ENCODE peak calls at places on chromosomes 6 and 20, in five cellular contexts. Z is heart left ventricle, C is AG04450, U is prostate gland, R is breast epithelium. X is an unnamed sample. For H3K9me3, the result is how much of the 10 kb centered on the place peaks cover.

GRCh38 chr6:105324386-105325000 is 78.4 kb downstream of the PREP start:
- DNase-seq in Z (no peak), C (no peak), U (no peak), R (no peak), X (no peak)

GRCh38 chr6:2432258-2432657 is 186.9 kb upstream of the GMDS start:
- DNase-seq in Z (no peak), C (peak), U (no peak), R (no peak), X (peak)

GRCh38 chr6:145036848-145037567 is 698.3 kb downstream of the EPM2A start:
- DNase-seq in Z (peak), C (no peak), U (no peak), R (no peak), X (no peak)

GRCh38 chr6:158813032-158813431 is 6.1 kb downstream of the EZR start:
- DNase-seq in Z (no peak), C (no peak), U (no peak), R (no peak), X (no peak)

GRCh38 chr6:55918639-55919038 is 43.2 kb upstream of the BMP5 start:
- DNase-seq in Z (no peak), C (no peak), U (no peak), R (no peak), X (no peak)

GRCh38 chr6:92715991-92716390 is 703.4 kb downstream of the EPHA7 start:
- DNase-seq in Z (no peak), C (peak), U (no peak), R (no peak), X (no peak)

GRCh38 chr6:34384305-34385153 is 7.9 kb downstream of the NUDT3 start:
- DNase-seq in Z (no peak), C (no peak), U (no peak), R (no peak), X (no peak)

GRCh38 chr6:147911686-147912085 is 403.2 kb downstream of the SAMD5 start:
- DNase-seq in Z (no peak), C (no peak), U (no peak), R (no peak), X (no peak)

GRCh38 chr6:18141805-18142590 is 12.9 kb downstream of the TPMT start:
- DNase-seq in Z (no peak), C (no peak), U (no peak), R (no peak), X (no peak)

GRCh38 chr6:86357877-86358276 is 579.5 kb upstream of the HTR1E start:
- DNase-seq in Z (no peak), C (no peak), U (no peak), R (no peak), X (no peak)
- H3K9me3 ChIP-seq in Z (under half), C (under half), U (under half), R (under half), X (under half)

DNA sequence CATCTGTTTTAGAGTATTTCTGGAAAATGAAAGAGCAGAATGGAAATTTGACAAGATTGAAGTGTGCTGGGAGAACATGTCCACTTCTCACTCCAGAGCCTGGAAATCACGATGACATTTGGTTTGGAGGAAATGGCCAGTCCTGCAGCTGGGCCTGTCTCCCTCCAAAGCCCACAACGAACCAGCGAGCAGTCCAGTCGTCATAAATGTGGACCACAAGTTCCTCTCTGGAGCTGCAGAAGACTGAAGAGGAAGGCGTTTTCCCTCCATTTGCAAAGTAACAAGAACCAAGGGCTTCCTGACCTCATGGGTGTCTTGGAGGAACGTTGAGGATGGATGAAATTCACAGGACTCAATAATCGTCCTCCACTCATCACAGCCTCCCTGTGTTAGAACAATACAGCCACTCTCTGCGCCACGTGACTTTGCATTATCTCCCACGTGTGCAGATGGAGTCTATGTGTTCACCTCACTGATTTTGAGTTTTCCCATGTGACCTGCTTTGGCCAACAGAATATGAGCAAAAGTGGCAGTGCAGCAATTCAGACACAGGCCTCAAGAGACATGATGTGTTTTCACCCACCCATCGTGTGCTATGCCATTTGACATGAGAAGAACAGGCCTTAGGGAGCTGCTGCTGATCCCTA is 9.1 kb upstream of the SPATS1 start:
- DNase-seq in Z (no peak), C (no peak), U (no peak), R (no peak), X (no peak)
- H3K4me3 ChIP-seq in Z (no peak), C (no peak), U (no peak), R (no peak), X (no peak)

DNA sequence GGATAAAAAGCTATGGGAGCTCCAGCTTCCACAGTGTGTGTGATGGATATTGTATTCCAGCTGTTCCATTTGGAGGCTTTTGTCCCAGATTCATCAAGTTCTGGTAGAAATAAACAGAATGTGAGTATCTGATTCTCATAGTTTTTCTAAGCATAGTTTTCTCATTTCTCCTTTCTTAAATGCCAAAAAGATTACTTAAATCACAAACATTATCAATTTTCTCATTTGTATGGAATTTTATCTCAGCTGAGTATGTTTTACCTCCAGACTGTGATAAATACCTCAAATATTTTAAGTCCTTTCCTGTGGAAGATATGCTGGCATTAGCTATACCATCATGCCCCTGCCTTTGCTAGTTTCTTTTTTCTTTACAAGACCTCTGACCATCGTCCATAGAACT is 767.3 kb downstream of the TFAP2A start:
- DNase-seq in Z (no peak), C (peak), U (no peak), R (no peak), X (no peak)
- H3K9me3 ChIP-seq in Z (under half), C (under half), U (under half), R (under half), X (under half)

GRCh38 chr20:33991498-33991897 is 2.2 kb upstream of the RALY start:
- DNase-seq in Z (no peak), C (no peak), U (no peak), R (no peak), X (no peak)
- H3K4me3 ChIP-seq in Z (no peak), C (peak), U (no peak), R (no peak), X (peak)

GRCh38 chr6:167226791-167227190 is 64.3 kb upstream of the UNC93A start:
- DNase-seq in Z (no peak), C (no peak), U (no peak), R (no peak), X (no peak)
- H3K9me3 ChIP-seq in Z (under half), C (under half), U (under half), R (under half), X (under half)

GRCh38 chr20:63029358-63030121 is 22.8 kb upstream of the BHLHE23 start:
- DNase-seq in Z (peak), C (no peak), U (no peak), R (no peak), X (peak)

GRCh38 chr20:63032861-63033634 is 26.3 kb upstream of the BHLHE23 start:
- DNase-seq in Z (peak), C (no peak), U (no peak), R (no peak), X (no peak)

GRCh38 chr20:63031251-63032014 is 24.7 kb upstream of the BHLHE23 start:
- DNase-seq in Z (peak), C (no peak), U (no peak), R (no peak), X (no peak)

GRCh38 chr20:63033635-63034510 is 27.1 kb upstream of the BHLHE23 start:
- DNase-seq in Z (peak), C (no peak), U (no peak), R (no peak), X (no peak)

GRCh38 chr20:63032026-63032800 is 25.4 kb upstream of the BHLHE23 start:
- DNase-seq in Z (peak), C (no peak), U (no peak), R (no peak), X (no peak)
- H3K4me3 ChIP-seq in Z (no peak), C (no peak), U (no peak), R (no peak), X (no peak)

GRCh38 chr6:56927538-56928453 is 27.1 kb upstream of the BEND6 start:
- DNase-seq in Z (no peak), C (no peak), U (no peak), R (no peak), X (no peak)

GRCh38 chr6:56916849-56917551 is 37.9 kb upstream of the BEND6 start:
- DNase-seq in Z (no peak), C (no peak), U (no peak), R (no peak), X (no peak)

GRCh38 chr6:56923565-56923964 is 31.3 kb upstream of the BEND6 start:
- DNase-seq in Z (no peak), C (no peak), U (no peak), R (no peak), X (no peak)

GRCh38 chr6:56922645-56923044 is 32.3 kb upstream of the BEND6 start:
- DNase-seq in Z (no peak), C (no peak), U (no peak), R (no peak), X (no peak)
- H3K9me3 ChIP-seq in Z (under half), C (under half), U (under half), R (under half), X (under half)

DNA sequence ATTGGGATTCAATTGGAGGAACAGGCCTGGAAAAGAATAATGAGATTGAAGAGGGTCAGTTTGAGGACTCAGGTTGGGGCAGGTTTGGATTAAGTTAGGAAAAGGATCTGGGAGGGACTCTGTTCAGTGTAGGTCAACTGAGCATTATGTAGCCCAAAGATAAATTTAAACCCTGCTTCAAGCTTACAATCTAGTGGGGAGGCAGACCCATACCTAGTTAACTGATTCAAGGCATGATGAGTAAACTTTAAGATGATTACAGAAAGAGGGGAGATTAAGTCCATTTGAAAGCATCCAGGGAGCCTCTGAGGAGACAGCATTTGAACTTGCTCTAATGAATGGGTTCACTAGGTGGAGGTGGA is 11.4 kb upstream of the LTA start:
- DNase-seq in Z (no peak), C (no peak), U (no peak), R (no peak), X (no peak)
- H3K4me3 ChIP-seq in Z (no peak), C (no peak), U (no peak), R (no peak), X (no peak)

DNA sequence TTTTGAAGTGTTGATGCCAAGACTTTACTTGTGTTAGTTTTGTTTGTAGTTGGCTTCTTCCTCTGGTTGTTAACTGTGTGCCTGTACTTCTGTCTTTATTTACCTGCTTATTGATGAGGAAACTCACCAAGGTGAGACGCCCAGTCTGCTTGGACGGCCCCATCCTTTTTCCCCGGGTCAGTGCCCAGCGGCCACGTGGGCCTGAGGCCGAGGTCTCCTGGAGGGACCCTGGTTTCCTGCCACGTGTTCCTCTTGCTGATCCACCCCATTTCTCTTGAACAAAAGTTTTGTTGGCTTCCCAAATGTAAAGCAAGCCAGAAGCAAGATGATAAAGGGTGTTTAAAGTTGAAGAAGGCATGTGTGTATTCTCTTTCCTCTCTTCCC is 24.8 kb downstream of the DUSP22 start:
- DNase-seq in Z (no peak), C (no peak), U (no peak), R (no peak), X (no peak)
- H3K9me3 ChIP-seq in Z (under half), C (under half), U (under half), R (under half), X (under half)

DNA sequence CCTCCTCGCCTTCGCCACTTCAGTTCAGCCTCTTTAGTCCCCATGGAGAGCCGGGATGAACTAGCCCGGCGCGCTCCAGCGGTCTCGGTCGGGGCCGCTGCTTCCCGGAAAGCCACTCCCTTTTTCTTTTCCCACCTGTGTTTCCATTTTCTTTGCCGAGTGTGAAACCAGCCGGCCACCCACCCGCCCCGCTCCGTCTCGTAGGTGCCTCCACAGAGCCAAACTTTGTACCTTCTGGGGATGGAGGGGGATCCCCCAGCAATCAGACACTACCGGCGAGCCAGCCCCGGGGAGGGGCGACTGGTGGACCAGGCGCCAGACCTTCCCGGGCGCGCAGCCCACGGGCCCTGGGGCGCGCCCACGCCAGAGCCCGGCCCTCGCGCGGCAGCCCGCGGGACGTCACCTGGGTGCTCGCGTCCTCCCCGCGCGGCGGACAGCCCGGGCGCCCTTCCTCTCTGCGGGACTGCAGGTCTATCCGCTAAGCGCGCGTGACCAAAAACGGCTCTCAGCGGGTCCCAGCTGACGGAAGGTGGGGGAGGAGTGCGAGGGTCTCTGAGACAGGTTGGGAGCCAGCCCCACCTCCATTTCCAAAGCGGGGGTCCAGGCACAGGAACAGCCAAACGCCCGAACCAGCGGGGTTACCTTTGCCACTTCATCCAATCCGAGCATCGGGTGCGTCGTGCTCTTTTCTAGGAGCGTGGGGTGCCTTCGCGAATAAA is at the start of gene MCHR2:
- DNase-seq in Z (no peak), C (no peak), U (no peak), R (no peak), X (no peak)
- H3K4me3 ChIP-seq in Z (peak), C (no peak), U (no peak), R (peak), X (no peak)

X was measured in PC-9.